ENCODE peak calls at places on chromosomes 6 and 20, in four cellular contexts. W is fibroblast of mammary gland, N is activated gamma-delta T cell treated with Interleukin-2 at 50 U/mL for 16 hours, U is activated T-cell treated with anti-CD3 and anti-CD28 coated beads for 1 hour. O is an unnamed sample.

GRCh38 chr20:3195607-3196230 is 8.8 kb downstream of the DDRGK1 start:
- DNase-seq in U (no peak), W (no peak), N (no peak), O (no peak)

GRCh38 chr20:32968833-32969241 is 35.4 kb downstream of the SUN5 start:
- DNase-seq in W (peak; percentile 7), U (no peak), N (no peak), O (no peak)

GRCh38 chr6:108868551-108869145 is 20.4 kb downstream of the ARMC2 start:
- DNase-seq in W (peak; percentile 36), N (no peak), U (no peak), O (no peak)

GRCh38 chr6:106749611-106750010 is 120.2 kb downstream of the QRSL1 start:
- DNase-seq in W (no peak), N (no peak), U (no peak), O (no peak)

GRCh38 chr6:116663308-116663707 is 5.3 kb downstream of the ZUP1 start:
- DNase-seq in U (no peak), W (no peak), N (no peak), O (no peak)

GRCh38 chr20:46641424-46641823 is 9.8 kb downstream of the SLC13A3 start:
- DNase-seq in U (no peak), N (no peak), W (no peak), O (no peak)

GRCh38 chr6:17389274-17389847 is 4.0 kb upstream of the CAP2 start:
- DNase-seq in U (no peak), W (peak; percentile 25), N (no peak), O (no peak)

GRCh38 chr20:60977896-60978295 is 274.2 kb upstream of the CDH4 start:
- DNase-seq in W (no peak), N (no peak), U (no peak), O (no peak)

GRCh38 chr20:57180954-57181353 is 85.5 kb downstream of the BMP7 start:
- DNase-seq in W (no peak), U (no peak), N (no peak), O (no peak)

GRCh38 chr20:8449120-8449519 is 317.1 kb downstream of the PLCB1 start:
- DNase-seq in W (peak; percentile 39), N (no peak), U (no peak), O (no peak)

O was measured in T follicular helper cell.